ENCODE peak calls at places on chromosomes 1 and 21, in six cellular contexts. Q is NCI-H2081; T is stimulated activated CD8-positive, alpha-beta memory T cell treated with anti-CD3 and anti-CD28 coated beads, Interleukin-4, amount 100 ng/mL, for 1 hour; Z is HuH-7; J is hippocampal formation; A is germinal center. D is an unnamed sample.
A peak's percentile ranks its signal among the peaks of the same experiment; 100 is the strongest.

GRCh38 chr1:199205740-199206139 is 566.9 kb downstream of the PTPRC start:
- DNase-seq in Q (no peak), T (no peak), Z (no peak), J (no peak), A (no peak), D (no peak)

GRCh38 chr1:29524285-29525065 is 288.2 kb downstream of the PTPRU start:
- DNase-seq in Q (no peak), T (no peak), Z (no peak), J (no peak), A (no peak), D (no peak)

GRCh38 chr1:150018165-150018564 is 7.6 kb upstream of the OTUD7B start:
- DNase-seq in Q (no peak), T (no peak), Z (no peak), J (no peak), A (peak; percentile 14), D (no peak)

GRCh38 chr1:160058087-160058486 is 11.9 kb downstream of the KCNJ10 start:
- DNase-seq in Q (no peak), T (no peak), Z (no peak), J (no peak), A (no peak), D (no peak)

GRCh38 chr1:9362488-9362887 is 69.8 kb downstream of the SPSB1 start:
- DNase-seq in Q (no peak), T (no peak), Z (no peak), J (no peak), A (peak; percentile 60), D (peak; percentile 39)

GRCh38 chr1:201636065-201636464 is 97.1 kb downstream of the NAV1 start:
- DNase-seq in Q (no peak), T (no peak), Z (no peak), J (no peak), A (no peak), D (no peak)

GRCh38 chr1:33188572-33189275 is 6.9 kb upstream of the TRIM62 start:
- DNase-seq in Q (no peak), T (no peak), Z (no peak), J (no peak), A (no peak), D (no peak)

GRCh38 chr1:68378296-68379084 is 71.3 kb downstream of the RPE65 start:
- DNase-seq in Q (no peak), T (no peak), Z (no peak), J (no peak), A (no peak), D (no peak)

GRCh38 chr1:201115390-201115937 is 3.2 kb upstream of the CACNA1S start:
- DNase-seq in Q (no peak), T (no peak), Z (no peak), J (no peak), A (no peak), D (no peak)

GRCh38 chr1:66291047-66291864 is 242.7 kb upstream of the SGIP1 start:
- DNase-seq in Q (no peak), T (no peak), Z (no peak), J (no peak), A (no peak), D (no peak)

GRCh38 chr1:33137800-33138199 is 44.0 kb downstream of the TRIM62 start:
- DNase-seq in Q (no peak), T (no peak), Z (peak; percentile 44), J (peak; percentile 20), A (peak; percentile 43), D (no peak)

GRCh38 chr1:41435570-41436178 is 48.8 kb downstream of the EDN2 start:
- DNase-seq in Q (no peak), T (no peak), Z (no peak), J (no peak), A (no peak), D (no peak)

GRCh38 chr1:21308847-21309652 is 18.8 kb upstream of the ECE1 start:
- DNase-seq in Q (peak; percentile 60), T (no peak), Z (no peak), J (no peak), A (no peak), D (no peak)

GRCh38 chr1:21490774-21491482 is 18.3 kb upstream of the ALPL start:
- DNase-seq in Q (no peak), T (no peak), Z (no peak), J (no peak), A (no peak), D (no peak)

GRCh38 chr1:10943991-10944730 is 68.3 kb upstream of the TARDBP start:
- DNase-seq in Q (peak; percentile 86), T (no peak), Z (peak; percentile 53), J (no peak), A (no peak), D (no peak)

GRCh38 chr1:199743227-199743626 is 284.3 kb upstream of the NR5A2 start:
- DNase-seq in Q (no peak), T (no peak), Z (no peak), J (no peak), A (no peak), D (no peak)

GRCh38 chr1:2356401-2356800 is 35.0 kb downstream of the MORN1 start:
- DNase-seq in Q (no peak), T (no peak), Z (no peak), J (no peak), A (no peak), D (no peak)

GRCh38 chr1:47326271-47326670 is 7.3 kb upstream of the CMPK1 start:
- DNase-seq in Q (no peak), T (no peak), Z (no peak), J (no peak), A (no peak), D (no peak)

GRCh38 chr1:187051618-187052232 is 223.0 kb downstream of the PLA2G4A start:
- DNase-seq in Q (peak; percentile 69), T (no peak), Z (peak; percentile 5), J (peak; percentile 45), A (peak; percentile 3), D (peak; percentile 28)

GRCh38 chr1:229855999-229856650 is 210.9 kb upstream of the GALNT2 start:
- DNase-seq in Q (no peak), T (no peak), Z (no peak), J (peak; percentile 47), A (peak; percentile 80), D (peak; percentile 41)

GRCh38 chr1:150971583-150972416 is 2.8 kb downstream of the CERS2 start:
- DNase-seq in Q (no peak), T (no peak), Z (peak; percentile 49), J (no peak), A (no peak), D (no peak)

GRCh38 chr21:35578831-35579470 is 481.4 kb downstream of the SETD4 start:
- DNase-seq in Q (no peak), T (no peak), Z (no peak), J (no peak), A (no peak), D (no peak)

GRCh38 chr1:225250432-225250831 is 177.4 kb downstream of the LBR start:
- DNase-seq in Q (no peak), T (no peak), Z (no peak), J (no peak), A (peak; percentile 4), D (no peak)

GRCh38 chr1:65734976-65735375 is 57.7 kb upstream of the PDE4B start:
- DNase-seq in Q (no peak), T (no peak), Z (no peak), J (no peak), A (no peak), D (no peak)

GRCh38 chr1:173294853-173295252 is 87.7 kb upstream of the TNFSF4 start:
- DNase-seq in Q (no peak), T (no peak), Z (no peak), J (no peak), A (no peak), D (no peak)

GRCh38 chr1:183030053-183030452 is 6.8 kb downstream of the LAMC1 start:
- DNase-seq in Q (no peak), T (no peak), Z (peak; percentile 43), J (no peak), A (no peak), D (no peak)

GRCh38 chr1:238764779-238765178 is 621.6 kb upstream of the CHRM3 start:
- DNase-seq in Q (no peak), T (no peak), Z (no peak), J (no peak), A (no peak), D (no peak)

GRCh38 chr1:14367444-14367843 is 231.0 kb upstream of the KAZN start:
- DNase-seq in Q (no peak), T (no peak), Z (no peak), J (no peak), A (no peak), D (no peak)

GRCh38 chr1:184576822-184577790 is 177.6 kb downstream of the EDEM3 start:
- DNase-seq in Q (no peak), T (no peak), Z (no peak), J (no peak), A (no peak), D (no peak)

D was measured in putamen.